ENCODE peak calls at places on chromosome 21, in eight cellular contexts. W is NCI-H524; X is NCI-H2081; U is H54; T is HEK293T; C is spleen; M is hypothalamus; D is activated naive CD4-positive, alpha-beta T cell. N is an unnamed sample.

GRCh38 chr21:45975017-45975595 is 6.5 kb upstream of the COL6A1 start:
- DNase-seq in D (no peak), X (no peak), C (peak), U (peak), W (no peak), M (no peak), T (no peak), N (peak)

GRCh38 chr21:38282921-38283320 is 26.1 kb downstream of the KCNJ15 start:
- DNase-seq in W (no peak), C (no peak), X (no peak), D (no peak), T (no peak), M (no peak), U (no peak), N (no peak)

GRCh38 chr21:33332143-33332542 is 7.4 kb downstream of the IFNAR1 start:
- DNase-seq in U (no peak), M (no peak), D (no peak), W (no peak), X (no peak), T (no peak), C (no peak), N (no peak)

GRCh38 chr21:33388188-33388587 is 15.0 kb upstream of the IFNGR2 start:
- DNase-seq in D (no peak), U (no peak), M (no peak), X (no peak), T (no peak), W (no peak), C (no peak), N (no peak)

GRCh38 chr21:29870814-29871213 is 69.0 kb downstream of the GRIK1 start:
- DNase-seq in X (no peak), M (no peak), U (no peak), C (no peak), W (no peak), D (no peak), T (no peak), N (no peak)

GRCh38 chr21:17554619-17555472 is 42.0 kb downstream of the CXADR start:
- DNase-seq in C (no peak), T (peak), D (no peak), W (no peak), M (peak), X (no peak), U (no peak), N (no peak)

GRCh38 chr21:45537746-45538291 is 4.4 kb downstream of the SLC19A1 start:
- DNase-seq in C (peak), M (no peak), T (no peak), U (no peak), X (no peak), W (no peak), D (no peak), N (peak)

GRCh38 chr21:39182484-39183271 is 573 bp downstream of the PSMG1 start:
- DNase-seq in T (no peak), W (no peak), X (no peak), M (no peak), D (no peak), C (no peak), U (no peak), N (no peak)

GRCh38 chr21:45405819-45406762 is 1.1 kb downstream of the COL18A1 start:
- DNase-seq in D (no peak), U (peak), T (peak), X (no peak), M (no peak), W (no peak), C (peak), N (peak)

GRCh38 chr21:27954806-27955205 is 987.9 kb upstream of the ADAMTS5 start:
- DNase-seq in X (no peak), W (no peak), D (no peak), C (no peak), U (no peak), M (no peak), T (no peak), N (no peak)

GRCh38 chr21:27571706-27572105 is 604.8 kb upstream of the ADAMTS5 start:
- DNase-seq in T (no peak), U (no peak), W (no peak), M (no peak), X (no peak), D (no peak), C (no peak), N (no peak)

GRCh38 chr21:15274701-15275255 is 210.0 kb upstream of the NRIP1 start:
- DNase-seq in X (no peak), T (no peak), C (no peak), W (no peak), M (no peak), U (no peak), D (no peak), N (no peak)

GRCh38 chr21:42164064-42164789 is 54.7 kb upstream of the ABCG1 start:
- DNase-seq in C (peak), W (peak), T (peak), M (no peak), D (no peak), X (peak), U (no peak), N (no peak)

GRCh38 chr21:34582506-34583150 is 32.3 kb downstream of the RCAN1 start:
- DNase-seq in U (peak), C (no peak), X (no peak), W (no peak), M (no peak), T (peak), D (no peak), N (no peak)

GRCh38 chr21:41596241-41596925 is 88.4 kb upstream of the TMPRSS2 start:
- DNase-seq in C (no peak), W (no peak), T (no peak), D (no peak), U (no peak), M (no peak), X (no peak), N (peak)

GRCh38 chr21:35367558-35367957 is 318.5 kb upstream of the RUNX1 start:
- DNase-seq in X (no peak), D (no peak), W (no peak), C (no peak), M (no peak), U (no peak), T (no peak), N (no peak)

GRCh38 chr21:45430521-45431501 is 25.8 kb downstream of the COL18A1 start:
- DNase-seq in X (no peak), C (no peak), T (no peak), M (no peak), W (no peak), U (no peak), D (no peak), N (no peak)

GRCh38 chr21:25582888-25583287 is 24.4 kb downstream of the MRPL39 start:
- DNase-seq in C (no peak), T (no peak), W (no peak), U (no peak), D (no peak), X (peak), M (no peak), N (no peak)